ENCODE peak calls at places on chromosome 9, in six cellular contexts. One of them, this sample, is unnamed.

GRCh38 chr9:113541019-113541900 is 77.7 kb downstream of the RGS3 start:
- DNase-seq in AG09309: no peak
- DNase-seq in stimulated activated CD4-positive, alpha-beta T cell treated with anti-CD3 and anti-CD28 coated beads, Interleukin-2, amount 100 ng/mL, for 48 hours: no peak
- DNase-seq in left ventricle myocardium inferior: no peak
- DNase-seq in RPMI7951: peak
- DNase-seq in PC-3: peak
- DNase-seq in this sample: peak

GRCh38 chr9:131972889-131973288 is 106.8 kb downstream of the MED27 start:
- DNase-seq in AG09309: no peak
- DNase-seq in stimulated activated CD4-positive, alpha-beta T cell treated with anti-CD3 and anti-CD28 coated beads, Interleukin-2, amount 100 ng/mL, for 48 hours: no peak
- DNase-seq in left ventricle myocardium inferior: no peak
- DNase-seq in RPMI7951: no peak
- DNase-seq in PC-3: no peak
- DNase-seq in this sample: no peak

GRCh38 chr9:18722882-18723281 is 248.9 kb downstream of the ADAMTSL1 start:
- DNase-seq in AG09309: no peak
- DNase-seq in stimulated activated CD4-positive, alpha-beta T cell treated with anti-CD3 and anti-CD28 coated beads, Interleukin-2, amount 100 ng/mL, for 48 hours: no peak
- DNase-seq in left ventricle myocardium inferior: no peak
- DNase-seq in RPMI7951: no peak
- DNase-seq in PC-3: no peak
- DNase-seq in this sample: no peak

GRCh38 chr9:16690628-16691027 is 179.8 kb downstream of the BNC2 start:
- DNase-seq in AG09309: no peak
- DNase-seq in stimulated activated CD4-positive, alpha-beta T cell treated with anti-CD3 and anti-CD28 coated beads, Interleukin-2, amount 100 ng/mL, for 48 hours: no peak
- DNase-seq in left ventricle myocardium inferior: no peak
- DNase-seq in RPMI7951: no peak
- DNase-seq in PC-3: no peak
- DNase-seq in this sample: no peak

GRCh38 chr9:101356619-101357018 is 28.2 kb downstream of the BAAT start:
- DNase-seq in AG09309: no peak
- DNase-seq in stimulated activated CD4-positive, alpha-beta T cell treated with anti-CD3 and anti-CD28 coated beads, Interleukin-2, amount 100 ng/mL, for 48 hours: no peak
- DNase-seq in left ventricle myocardium inferior: no peak
- DNase-seq in RPMI7951: no peak
- DNase-seq in PC-3: no peak
- DNase-seq in this sample: no peak

GRCh38 chr9:75889977-75890540 is 414 bp upstream of the PCSK5 start:
- DNase-seq in AG09309: no peak
- DNase-seq in stimulated activated CD4-positive, alpha-beta T cell treated with anti-CD3 and anti-CD28 coated beads, Interleukin-2, amount 100 ng/mL, for 48 hours: peak
- DNase-seq in left ventricle myocardium inferior: peak
- DNase-seq in RPMI7951: peak
- DNase-seq in PC-3: peak
- DNase-seq in this sample: peak

GRCh38 chr9:82170079-82170662 is 181.6 kb downstream of the SPATA31D1 start:
- DNase-seq in AG09309: no peak
- DNase-seq in stimulated activated CD4-positive, alpha-beta T cell treated with anti-CD3 and anti-CD28 coated beads, Interleukin-2, amount 100 ng/mL, for 48 hours: no peak
- DNase-seq in left ventricle myocardium inferior: no peak
- DNase-seq in RPMI7951: peak
- DNase-seq in PC-3: no peak
- DNase-seq in this sample: no peak

GRCh38 chr9:38027714-38028113 is 41.3 kb downstream of the SHB start:
- DNase-seq in AG09309: no peak
- DNase-seq in stimulated activated CD4-positive, alpha-beta T cell treated with anti-CD3 and anti-CD28 coated beads, Interleukin-2, amount 100 ng/mL, for 48 hours: no peak
- DNase-seq in left ventricle myocardium inferior: no peak
- DNase-seq in RPMI7951: no peak
- DNase-seq in PC-3: no peak
- DNase-seq in this sample: no peak

GRCh38 chr9:33698267-33698666 is 97.1 kb upstream of the PRSS3 start:
- DNase-seq in AG09309: no peak
- DNase-seq in stimulated activated CD4-positive, alpha-beta T cell treated with anti-CD3 and anti-CD28 coated beads, Interleukin-2, amount 100 ng/mL, for 48 hours: no peak
- DNase-seq in left ventricle myocardium inferior: no peak
- DNase-seq in RPMI7951: peak
- DNase-seq in PC-3: peak
- DNase-seq in this sample: no peak